ENCODE peak calls at places on chromosomes 4 and X, in five cellular contexts. Z is foreskin fibroblast, T is body of pancreas, P is lower lobe of right lung, G is astrocyte of the cerebellum. E is an unnamed sample.

GRCh38 chr4:66489783-66490452 is 819.6 kb upstream of the EPHA5 start:
- DNase-seq in T (no peak), G (peak; percentile 70), P (no peak), Z (no peak), E (peak; percentile 63)

GRCh38 chrX:9466115-9466495 is 1.2 kb downstream of the TBL1X start:
- DNase-seq in T (peak; percentile 44), G (peak; percentile 2), P (peak; percentile 64), Z (peak; percentile 23), E (no peak)

GRCh38 chr4:123304151-123305021 is 92.2 kb upstream of the SPRY1 start:
- DNase-seq in P (no peak), Z (no peak), T (no peak), G (no peak), E (no peak)

GRCh38 chr4:148076964-148077363 is 345.1 kb downstream of the ARHGAP10 start:
- DNase-seq in P (no peak), Z (no peak), T (no peak), G (no peak), E (no peak)

GRCh38 chr4:58749206-58749605 is 1639.0 kb upstream of the IGFBP7 start:
- DNase-seq in Z (no peak), G (no peak), P (no peak), T (no peak), E (no peak)

GRCh38 chr4:71222661-71223060 is 116.2 kb upstream of the SLC4A4 start:
- DNase-seq in P (no peak), T (no peak), Z (no peak), G (no peak), E (no peak)

GRCh38 chrX:41599507-41599906 is 89.3 kb upstream of the GPR34 start:
- DNase-seq in P (no peak), G (no peak), Z (no peak), T (no peak), E (no peak)

GRCh38 chr4:186500721-186501304 is 54.6 kb downstream of the MTNR1A start:
- DNase-seq in T (no peak), G (no peak), Z (no peak), P (no peak), E (no peak)

GRCh38 chrX:148580016-148580415 is 79.6 kb downstream of the AFF2 start:
- DNase-seq in G (peak; percentile 43), T (no peak), P (no peak), Z (no peak), E (no peak)

GRCh38 chrX:103002576-103002975 is 61.4 kb downstream of the BEX1 start:
- DNase-seq in P (no peak), T (no peak), G (peak; percentile 2), Z (no peak), E (no peak)

GRCh38 chr4:182111586-182111985 is 131.6 kb upstream of the TENM3 start:
- DNase-seq in G (no peak), P (no peak), Z (no peak), T (no peak), E (no peak)

GRCh38 chr4:76705497-76705896 is 192.4 kb downstream of the SOWAHB start:
- DNase-seq in Z (no peak), G (no peak), T (no peak), P (no peak), E (no peak)

GRCh38 chr4:6750302-6751221 is 32.0 kb upstream of the KIAA0232 start:
- DNase-seq in G (no peak), T (no peak), P (peak; percentile 41), Z (no peak), E (no peak)

GRCh38 chr4:56506110-56506705 is 617 bp downstream of the ARL9 start:
- DNase-seq in P (no peak), G (no peak), T (no peak), Z (no peak), E (no peak)

GRCh38 chrX:100829730-100830129 is 9.5 kb downstream of the CSTF2 start:
- DNase-seq in Z (peak; percentile 30), P (no peak), G (no peak), T (no peak), E (no peak)

GRCh38 chr4:137370206-137370633 is 162.1 kb downstream of the PCDH18 start:
- DNase-seq in Z (peak; percentile 71), T (no peak), G (peak; percentile 24), P (no peak), E (no peak)

GRCh38 chr4:152189451-152190179 is 346.3 kb downstream of the FBXW7 start:
- DNase-seq in Z (no peak), P (no peak), T (no peak), G (no peak), E (no peak)

GRCh38 chr4:101790521-101791188 is at the start of gene BANK1:
- DNase-seq in P (peak; percentile 71), Z (no peak), T (peak; percentile 32), G (no peak), E (no peak)

GRCh38 chr4:139301143-139301820 is at the start of gene NAA15:
- DNase-seq in G (peak; percentile 94), Z (peak; percentile 98), T (peak; percentile 97), P (peak; percentile 98), E (peak; percentile 83)

GRCh38 chr4:86117781-86118302 is 242.0 kb downstream of the MAPK10 start:
- DNase-seq in G (peak; percentile 93), P (no peak), Z (peak; percentile 56), T (no peak), E (peak; percentile 93)

GRCh38 chrX:8743126-8743732 is 11.3 kb upstream of the ANOS1 start:
- DNase-seq in P (peak; percentile 62), Z (no peak), T (peak; percentile 64), G (no peak), E (no peak)

GRCh38 chrX:51459125-51459524 is 37.3 kb downstream of the NUDT11 start:
- DNase-seq in G (no peak), P (no peak), Z (peak; percentile 4), T (no peak), E (no peak)

GRCh38 chrX:107683931-107684330 is 55.6 kb downstream of the PRPS1 start:
- DNase-seq in G (no peak), Z (no peak), T (no peak), P (no peak), E (no peak)

GRCh38 chrX:154441984-154442707 is 1.8 kb upstream of the FAM50A start:
- DNase-seq in P (no peak), Z (no peak), T (peak; percentile 29), G (no peak), E (no peak)

GRCh38 chr4:48780867-48781219 is 764 bp upstream of the FRYL start:
- DNase-seq in T (peak; percentile 57), P (no peak), G (no peak), Z (peak; percentile 31), E (no peak)

GRCh38 chr4:3656441-3657376 is 109.5 kb upstream of the ADRA2C start:
- DNase-seq in P (no peak), G (no peak), T (no peak), Z (no peak), E (no peak)

GRCh38 chr4:23237771-23238170 is 545.0 kb downstream of the GBA3 start:
- DNase-seq in P (no peak), G (peak; percentile 4), T (peak; percentile 78), Z (no peak), E (no peak)

GRCh38 chrX:107552976-107553375 is 75.3 kb upstream of the PRPS1 start:
- DNase-seq in P (no peak), T (no peak), G (no peak), Z (no peak), E (no peak)

GRCh38 chr4:129344058-129344457 is 248.1 kb downstream of the C4orf33 start:
- DNase-seq in T (peak; percentile 28), Z (peak; percentile 7), G (no peak), P (no peak), E (no peak)

DNA sequence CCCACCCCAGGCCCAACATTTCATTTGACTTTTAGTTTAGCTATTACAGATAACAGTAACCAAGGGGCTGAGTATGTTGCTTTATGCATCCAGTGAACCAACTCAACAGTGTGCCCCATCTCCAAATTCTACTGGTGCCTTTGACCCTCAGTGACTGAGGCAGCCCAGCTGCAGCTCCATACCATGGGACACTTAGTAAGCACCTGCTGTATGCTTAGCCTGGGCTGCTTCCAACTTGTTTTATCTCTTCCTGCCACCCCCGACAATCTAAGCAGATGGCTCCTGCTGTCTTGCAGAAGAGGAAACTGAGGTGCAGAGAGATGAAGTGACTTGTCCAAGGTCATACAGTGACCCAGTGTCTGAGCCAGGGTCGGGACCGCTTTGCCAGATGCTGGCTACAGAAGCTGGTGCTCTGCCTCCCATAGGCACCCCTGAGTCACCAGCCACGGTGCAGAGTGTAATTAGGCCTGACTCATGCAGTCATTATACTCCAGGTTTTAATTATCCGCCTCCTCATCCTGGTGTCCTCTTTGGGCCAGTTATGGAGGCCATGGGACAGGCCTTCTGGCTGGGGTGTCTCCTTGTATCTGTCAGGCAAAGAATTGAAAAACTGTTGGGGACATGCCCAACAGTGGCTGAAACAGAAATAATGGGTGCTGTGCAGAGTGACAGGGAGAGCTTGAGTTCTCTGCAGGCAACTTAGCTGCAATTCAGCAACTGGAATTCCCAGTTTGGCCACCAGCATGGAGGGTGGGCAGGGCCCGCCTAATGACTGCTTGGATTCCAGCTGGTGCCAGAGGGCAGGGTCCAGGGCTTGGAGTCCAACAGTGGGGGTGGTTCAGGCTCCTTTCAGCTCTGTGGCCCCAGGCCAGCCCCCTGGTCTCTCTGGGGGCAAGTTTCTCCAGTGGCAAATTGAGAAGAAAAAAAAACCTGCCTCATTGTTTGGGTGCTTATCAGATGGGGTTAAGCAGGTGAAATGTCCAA is 8.2 kb upstream of the GPR78 start:
- DNase-seq in P (no peak), G (no peak), Z (no peak), T (no peak), E (no peak)
- H3K4me3 ChIP-seq in P (no peak overlapping the region), G (no peak overlapping the region), Z (no peak overlapping the region), T (no peak overlapping the region), E (no peak overlapping the region)

GRCh38 chrX:84907324-84907946 is 96.2 kb upstream of the APOOL start:
- DNase-seq in T (no peak), P (no peak), Z (no peak), G (no peak), E (no peak)
- TF ChIP-seq CTCF in T (peak; percentile 15), P (no peak), Z (peak; percentile 6), G (no peak), E (no peak)

GRCh38 chrX:120668357-120668756 is 38.5 kb upstream of the C1GALT1C1 start:
- DNase-seq in T (no peak), Z (no peak), P (no peak), G (no peak), E (no peak)

GRCh38 chrX:120660638-120661037 is 30.8 kb upstream of the C1GALT1C1 start:
- DNase-seq in P (no peak), T (no peak), G (no peak), Z (no peak), E (no peak)

DNA sequence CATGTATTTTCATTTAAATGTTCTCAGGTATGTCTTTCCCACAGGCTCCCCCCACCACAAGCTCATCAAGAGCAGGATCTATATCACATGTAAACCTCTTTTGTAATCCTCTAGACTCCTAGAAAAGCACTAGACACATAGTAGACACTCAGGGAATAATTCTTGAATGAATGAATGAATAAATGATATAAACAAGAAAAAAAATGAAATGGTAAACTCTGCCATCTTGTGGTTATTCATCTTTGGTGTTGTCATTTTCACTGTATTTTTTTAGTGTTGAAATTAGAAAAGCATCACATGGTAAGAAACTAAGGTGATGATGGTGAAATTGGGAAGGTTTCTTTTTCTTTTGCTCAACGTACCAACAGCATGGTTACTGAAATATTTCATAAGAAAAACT is 34.2 kb upstream of the C1GALT1C1 start:
- DNase-seq in Z (no peak), G (no peak), P (no peak), T (no peak), E (no peak)
- H3K4me3 ChIP-seq in Z (no peak overlapping the region), G (no peak overlapping the region), P (no peak overlapping the region), T (no peak overlapping the region), E (no peak overlapping the region)

DNA sequence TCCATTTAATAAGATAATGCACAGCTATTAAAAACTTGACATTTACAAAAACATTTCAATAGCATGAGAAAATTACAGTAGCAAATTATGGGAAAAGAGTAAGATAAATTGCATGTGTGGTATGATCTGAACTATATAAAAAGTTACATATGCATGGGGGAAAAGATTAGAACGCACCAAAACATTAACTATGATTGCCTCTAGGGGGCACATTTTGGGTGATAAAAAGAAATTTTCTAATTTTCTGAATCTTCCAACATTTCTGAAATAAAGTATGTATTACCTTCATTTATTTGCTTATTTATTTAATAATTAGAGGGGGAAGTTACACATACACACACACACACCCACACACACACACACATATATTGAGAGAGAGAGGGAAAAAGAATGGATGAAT is 19.6 kb upstream of the KDM5C start:
- DNase-seq in T (no peak), P (no peak), G (no peak), Z (no peak), E (no peak)
- TF ChIP-seq CTCF in T (no peak), P (no peak), G (peak; percentile 2), Z (no peak), E (peak; percentile 43)

E was measured in AG09309.